ENCODE peak calls at places on chromosomes 1 and 21, in five cellular contexts. V is aorta, Y is coronary artery, A is activated gamma-delta T cell treated with Interleukin-2 at 50 U/mL for 16 hours, R is tibial artery. G is an unnamed sample.
A peak's percentile ranks its signal among the peaks of the same experiment; 100 is the strongest.

GRCh38 chr21:32914424-32915070 is 111.2 kb upstream of the OLIG2 start:
- DNase-seq in V (no peak), Y (no peak), A (no peak), R (no peak), G (no peak)

GRCh38 chr1:108000620-108001105 is 35.7 kb upstream of the VAV3 start:
- DNase-seq in Y (no peak), R (no peak), V (no peak), A (no peak), G (no peak)

GRCh38 chr1:185843971-185844370 is 109.8 kb downstream of the HMCN1 start:
- DNase-seq in A (no peak), R (no peak), V (no peak), Y (no peak), G (no peak)

GRCh38 chr1:10168912-10169514 is 41.4 kb upstream of the KIF1B start:
- DNase-seq in V (no peak), R (peak; percentile 21), A (no peak), Y (no peak), G (no peak)

GRCh38 chr1:37387854-37388253 is 86.5 kb upstream of the ZC3H12A start:
- DNase-seq in V (no peak), A (no peak), Y (no peak), R (no peak), G (no peak)

GRCh38 chr21:23452384-23453083 is 2154.7 kb downstream of the MRPL39 start:
- DNase-seq in A (no peak), R (no peak), V (no peak), Y (no peak), G (no peak)

GRCh38 chr1:32759997-32760623 is 57.0 kb downstream of the YARS1 start:
- DNase-seq in V (no peak), A (no peak), Y (no peak), R (no peak), G (no peak)

GRCh38 chr1:69045572-69045971 is 522.1 kb upstream of the LRRC7 start:
- DNase-seq in Y (no peak), A (no peak), R (no peak), V (no peak), G (no peak)

GRCh38 chr21:40770435-40771055 is 76.4 kb downstream of the DSCAM start:
- DNase-seq in R (no peak), A (no peak), Y (no peak), V (no peak), G (no peak)

GRCh38 chr21:14864211-14865021 is 200.4 kb downstream of the NRIP1 start:
- DNase-seq in Y (no peak), A (no peak), V (peak; percentile 79), R (no peak), G (peak; percentile 79)

GRCh38 chr1:73770109-73770905 is 427.7 kb downstream of the LRRIQ3 start:
- DNase-seq in R (no peak), V (peak; percentile 68), Y (no peak), A (no peak), G (no peak)

GRCh38 chr1:228340686-228341449 is 65.8 kb downstream of the TRIM11 start:
- DNase-seq in A (no peak), Y (peak; percentile 67), V (peak; percentile 75), R (peak; percentile 54), G (peak; percentile 79)

GRCh38 chr21:46096997-46097825 is 701 bp upstream of the COL6A2 start:
- DNase-seq in Y (peak; percentile 79), A (no peak), V (peak; percentile 77), R (peak; percentile 75), G (no peak)

GRCh38 chr1:159132271-159132881 is 39.0 kb upstream of the CADM3 start:
- DNase-seq in V (peak; percentile 87), Y (no peak), A (peak; percentile 61), R (no peak), G (peak; percentile 64)

GRCh38 chr1:9780554-9781110 is 43.1 kb downstream of the CLSTN1 start:
- DNase-seq in V (no peak), Y (no peak), R (no peak), A (no peak), G (no peak)

GRCh38 chr1:39413902-39414528 is 77.4 kb upstream of the BMP8A start:
- DNase-seq in R (no peak), V (no peak), A (no peak), Y (no peak), G (no peak)

GRCh38 chr1:229889031-229889517 is 178.0 kb upstream of the GALNT2 start:
- DNase-seq in V (no peak), R (no peak), Y (no peak), A (no peak), G (no peak)

GRCh38 chr1:1666526-1666925 is 7.7 kb upstream of the CDK11B start:
- DNase-seq in A (no peak), V (peak; percentile 64), Y (no peak), R (peak; percentile 47), G (peak; percentile 48)

GRCh38 chr1:239952348-239953307 is 139.1 kb upstream of the FMN2 start:
- DNase-seq in Y (no peak), V (no peak), A (no peak), R (no peak), G (no peak)

GRCh38 chr21:41593051-41593783 is 85.3 kb upstream of the TMPRSS2 start:
- DNase-seq in Y (no peak), A (no peak), V (no peak), R (no peak), G (peak; percentile 33)

GRCh38 chr1:117661027-117661426 is 55.2 kb downstream of the TENT5C start:
- DNase-seq in R (no peak), A (peak; percentile 32), V (no peak), Y (no peak), G (no peak)

GRCh38 chr1:43366601-43367025 is 1.2 kb downstream of the ELOVL1 start:
- DNase-seq in Y (no peak), R (no peak), V (no peak), A (no peak), G (no peak)

GRCh38 chr1:213821943-213822334 is 165.8 kb upstream of the PROX1 start:
- DNase-seq in V (no peak), R (no peak), A (no peak), Y (no peak), G (no peak)

GRCh38 chr1:64623750-64624445 is 121.0 kb upstream of the RAVER2 start:
- DNase-seq in Y (no peak), R (no peak), V (no peak), A (no peak), G (no peak)

GRCh38 chr1:243850013-243850367 is at the start of gene AKT3:
- DNase-seq in V (peak; percentile 93), Y (no peak), R (no peak), A (no peak), G (peak; percentile 90)

GRCh38 chr1:66764994-66765578 is 12.8 kb downstream of the DYNLT5 start:
- DNase-seq in Y (no peak), V (no peak), R (no peak), A (peak; percentile 49), G (no peak)

GRCh38 chr1:57013522-57013921 is 47.7 kb upstream of the C8B start:
- DNase-seq in A (no peak), V (no peak), R (no peak), Y (no peak), G (no peak)

GRCh38 chr1:151340870-151341754 is 5.9 kb downstream of the RFX5 start:
- DNase-seq in R (no peak), A (peak; percentile 53), V (no peak), Y (no peak), G (no peak)

GRCh38 chr1:11198851-11199628 is 9.9 kb downstream of the ANGPTL7 start:
- DNase-seq in V (no peak), R (no peak), Y (no peak), A (no peak), G (no peak)

GRCh38 chr1:1785666-1786065 is 7.4 kb upstream of the NADK start:
- DNase-seq in V (no peak), Y (no peak), R (no peak), A (no peak), G (no peak)

GRCh38 chr1:33302325-33302724 is 18.6 kb downstream of the A3GALT2 start:
- DNase-seq in Y (no peak), R (peak; percentile 44), V (no peak), A (no peak), G (no peak)

GRCh38 chr1:173163209-173163608 is 43.9 kb downstream of the TNFSF4 start:
- DNase-seq in V (no peak), R (no peak), Y (no peak), A (no peak), G (no peak)

GRCh38 chr1:9784508-9785133 is 39.1 kb downstream of the CLSTN1 start:
- DNase-seq in A (peak; percentile 60), R (no peak), Y (no peak), V (no peak), G (no peak)

G was measured in suprapubic skin.